ENCODE peak calls at places on chromosome 1, in five cellular contexts. V is NCI-H1436; W is CD8-positive, alpha-beta memory T cell; P is endothelial cell; H is mucosa of descending colon. Z is an unnamed sample.
A peak's percentile ranks its signal among the peaks of the same experiment; 100 is the strongest.

GRCh38 chr1:28329395-28330153 is 734 bp downstream of the MED18 start:
- DNase-seq in V (no peak), W (no peak), P (peak; percentile 26), H (peak; percentile 61), Z (no peak)

GRCh38 chr1:14541348-14541747 is 57.1 kb upstream of the KAZN start:
- DNase-seq in V (no peak), W (no peak), P (no peak), H (no peak), Z (no peak)

GRCh38 chr1:193201021-193201420 is 14.6 kb upstream of the B3GALT2 start:
- DNase-seq in V (no peak), W (no peak), P (no peak), H (no peak), Z (no peak)

GRCh38 chr1:77373702-77374101 is 91.9 kb downstream of the AK5 start:
- DNase-seq in V (no peak), W (no peak), P (no peak), H (no peak), Z (no peak)

GRCh38 chr1:176866011-176866410 is 298.5 kb downstream of the ASTN1 start:
- DNase-seq in V (no peak), W (no peak), P (no peak), H (no peak), Z (no peak)

GRCh38 chr1:85581138-85581801 is 709 bp downstream of the CCN1 start:
- DNase-seq in V (peak; percentile 52), W (no peak), P (peak; percentile 88), H (peak; percentile 78), Z (no peak)

GRCh38 chr1:102833171-102833570 is 275.2 kb downstream of the COL11A1 start:
- DNase-seq in V (no peak), W (no peak), P (no peak), H (no peak), Z (no peak)

GRCh38 chr1:106749906-106750305 is 306.6 kb upstream of the PRMT6 start:
- DNase-seq in V (no peak), W (no peak), P (no peak), H (no peak), Z (no peak)

GRCh38 chr1:84208935-84209334 is 64.9 kb downstream of the PRKACB start:
- DNase-seq in V (no peak), W (no peak), P (no peak), H (no peak), Z (no peak)

GRCh38 chr1:19251305-19252196 is at the start of the genes EMC1 and MRTO4:
- DNase-seq in V (peak; percentile 77), W (peak; percentile 93), P (peak; percentile 95), H (peak; percentile 89), Z (peak; percentile 38)

GRCh38 chr1:46983416-46983815 is 40.1 kb upstream of the CYP4X1 start:
- DNase-seq in V (no peak), W (no peak), P (no peak), H (no peak), Z (no peak)

GRCh38 chr1:180889325-180889724 is 23.4 kb upstream of the KIAA1614 start:
- DNase-seq in V (no peak), W (no peak), P (no peak), H (no peak), Z (no peak)

Z was measured in iPS DF 19.7.